ENCODE peak calls at places on chromosomes 3 and 15, in nine cellular contexts. N, G, T, C, W, Y, K, A and E are unnamed samples.

GRCh38 chr15:80932989-80933388 is 56.6 kb downstream of the MESD start:
- DNase-seq in N (no peak), G (no peak), T (no peak), C (no peak), W (no peak), Y (no peak), K (no peak), A (no peak), E (no peak)

GRCh38 chr15:41805711-41806110 is 22.2 kb upstream of the JMJD7 start:
- DNase-seq in N (no peak), G (no peak), T (no peak), C (no peak), W (no peak), Y (no peak), K (no peak), A (no peak), E (no peak)

GRCh38 chr15:87942316-87942715 is 314.2 kb downstream of the NTRK3 start:
- DNase-seq in N (no peak), G (no peak), T (no peak), C (no peak), W (no peak), Y (no peak), K (no peak), A (no peak), E (no peak)

GRCh38 chr3:10262027-10262426 is 13.8 kb downstream of the TATDN2 start:
- DNase-seq in N (no peak), G (no peak), T (no peak), C (no peak), W (no peak), Y (no peak), K (no peak), A (no peak), E (no peak)

GRCh38 chr3:105351821-105352220 is 14.9 kb upstream of the ALCAM start:
- DNase-seq in N (no peak), G (no peak), T (no peak), C (no peak), W (no peak), Y (peak), K (no peak), A (no peak), E (no peak)

GRCh38 chr15:21269121-21269520 is 171.2 kb downstream of the POTEB3 start:
- DNase-seq in N (no peak), G (no peak), T (no peak), C (no peak), W (no peak), Y (no peak), K (no peak), A (no peak), E (no peak)

GRCh38 chr3:109023656-109024254 is 70.1 kb upstream of the GUCA1C start:
- DNase-seq in N (no peak), G (peak), T (peak), C (peak), W (peak), Y (peak), K (peak), A (peak), E (no peak)

GRCh38 chr15:82850731-82851130 is 41.3 kb downstream of the WHAMM start:
- DNase-seq in N (no peak), G (no peak), T (no peak), C (no peak), W (no peak), Y (no peak), K (no peak), A (no peak), E (no peak)

GRCh38 chr15:93477721-93478120 is 388.7 kb upstream of the RGMA start:
- DNase-seq in N (no peak), G (no peak), T (no peak), C (no peak), W (no peak), Y (no peak), K (no peak), A (no peak), E (no peak)

GRCh38 chr3:196012481-196012880 is 69.4 kb downstream of the TFRC start:
- DNase-seq in N (no peak), G (no peak), T (no peak), C (no peak), W (no peak), Y (peak), K (no peak), A (no peak), E (no peak)

GRCh38 chr3:189363856-189364255 is 192.1 kb downstream of the TPRG1 start:
- DNase-seq in N (no peak), G (no peak), T (peak), C (no peak), W (no peak), Y (no peak), K (no peak), A (no peak), E (no peak)

GRCh38 chr3:182182531-182182968 is 470.8 kb downstream of the SOX2 start:
- DNase-seq in N (no peak), G (no peak), T (no peak), C (no peak), W (no peak), Y (peak), K (no peak), A (no peak), E (no peak)

GRCh38 chr3:14175383-14176037 is 2.9 kb downstream of the XPC start:
- DNase-seq in N (peak), G (peak), T (no peak), C (no peak), W (no peak), Y (no peak), K (no peak), A (no peak), E (peak)

GRCh38 chr3:194561306-194561974 is 71.8 kb downstream of the TMEM44 start:
- DNase-seq in N (no peak), G (no peak), T (no peak), C (no peak), W (no peak), Y (peak), K (no peak), A (no peak), E (no peak)

GRCh38 chr15:100759698-100760356 is 119.8 kb upstream of the ALDH1A3 start:
- DNase-seq in N (no peak), G (no peak), T (no peak), C (no peak), W (no peak), Y (peak), K (peak), A (peak), E (no peak)

GRCh38 chr15:72994778-72995177 is 57.5 kb upstream of the NEO1 start:
- DNase-seq in N (no peak), G (no peak), T (no peak), C (no peak), W (no peak), Y (no peak), K (no peak), A (no peak), E (no peak)

GRCh38 chr3:169841171-169841570 is 28.5 kb upstream of the LRRC34 start:
- DNase-seq in N (no peak), G (no peak), T (no peak), C (no peak), W (no peak), Y (no peak), K (no peak), A (no peak), E (no peak)

GRCh38 chr3:156582784-156583183 is 27.9 kb upstream of the SSR3 start:
- DNase-seq in N (no peak), G (no peak), T (no peak), C (no peak), W (no peak), Y (no peak), K (no peak), A (no peak), E (no peak)

GRCh38 chr3:27224197-27224596 is 145.0 kb downstream of the NEK10 start:
- DNase-seq in N (no peak), G (no peak), T (no peak), C (no peak), W (no peak), Y (peak), K (no peak), A (no peak), E (no peak)

GRCh38 chr3:8635625-8636024 is 9.0 kb downstream of the SSUH2 start:
- DNase-seq in N (no peak), G (no peak), T (no peak), C (no peak), W (no peak), Y (no peak), K (no peak), A (no peak), E (no peak)